ENCODE peak calls at places on chromosomes 13 and 19, in six cellular contexts. One of them, this sample, is unnamed.

GRCh38 chr13:49097374-49097773 is 121.7 kb downstream of the FNDC3A start:
- DNase-seq in foreskin keratinocyte: peak
- DNase-seq in cardiac fibroblast: peak
- DNase-seq in NCI-H510A: no peak
- DNase-seq in CD4-positive, alpha-beta T cell: no peak
- DNase-seq in lung: no peak
- DNase-seq in this sample: peak

GRCh38 chr13:113669871-113670341 is 2.9 kb downstream of the GRK1 start:
- DNase-seq in foreskin keratinocyte: no peak
- DNase-seq in NCI-H510A: no peak
- DNase-seq in lung: no peak
- DNase-seq in CD4-positive, alpha-beta T cell: peak
- DNase-seq in cardiac fibroblast: no peak
- DNase-seq in this sample: no peak

GRCh38 chr13:110454227-110454859 is 107.2 kb downstream of the RAB20 start:
- DNase-seq in CD4-positive, alpha-beta T cell: no peak
- DNase-seq in lung: no peak
- DNase-seq in NCI-H510A: no peak
- DNase-seq in foreskin keratinocyte: no peak
- DNase-seq in cardiac fibroblast: no peak
- DNase-seq in this sample: no peak

GRCh38 chr13:67229438-67230242 is 496 bp downstream of the PCDH9 start:
- DNase-seq in cardiac fibroblast: no peak
- DNase-seq in foreskin keratinocyte: peak
- DNase-seq in NCI-H510A: no peak
- DNase-seq in CD4-positive, alpha-beta T cell: no peak
- DNase-seq in lung: no peak
- DNase-seq in this sample: peak

GRCh38 chr19:13035820-13036365 is 40.6 kb downstream of the NFIX start:
- DNase-seq in CD4-positive, alpha-beta T cell: no peak
- DNase-seq in cardiac fibroblast: no peak
- DNase-seq in NCI-H510A: no peak
- DNase-seq in lung: no peak
- DNase-seq in foreskin keratinocyte: no peak
- DNase-seq in this sample: no peak

GRCh38 chr13:106688940-106689339 is 121.0 kb upstream of the ARGLU1 start:
- DNase-seq in lung: no peak
- DNase-seq in CD4-positive, alpha-beta T cell: no peak
- DNase-seq in cardiac fibroblast: no peak
- DNase-seq in NCI-H510A: no peak
- DNase-seq in foreskin keratinocyte: no peak
- DNase-seq in this sample: no peak

GRCh38 chr13:98738213-98738612 is 14.3 kb downstream of the SLC15A1 start:
- DNase-seq in foreskin keratinocyte: no peak
- DNase-seq in NCI-H510A: no peak
- DNase-seq in cardiac fibroblast: no peak
- DNase-seq in lung: no peak
- DNase-seq in CD4-positive, alpha-beta T cell: no peak
- DNase-seq in this sample: no peak

GRCh38 chr19:40691421-40692211 is 1.2 kb upstream of the NUMBL start:
- DNase-seq in cardiac fibroblast: no peak
- DNase-seq in CD4-positive, alpha-beta T cell: no peak
- DNase-seq in NCI-H510A: no peak
- DNase-seq in lung: no peak
- DNase-seq in foreskin keratinocyte: no peak
- DNase-seq in this sample: no peak

GRCh38 chr13:104011505-104012270 is 945.5 kb upstream of the SLC10A2 start:
- DNase-seq in cardiac fibroblast: peak
- DNase-seq in CD4-positive, alpha-beta T cell: no peak
- DNase-seq in NCI-H510A: no peak
- DNase-seq in lung: no peak
- DNase-seq in foreskin keratinocyte: no peak
- DNase-seq in this sample: no peak

GRCh38 chr19:58575183-58576041 is 2.3 kb upstream of the MZF1 start:
- DNase-seq in NCI-H510A: no peak
- DNase-seq in cardiac fibroblast: peak
- DNase-seq in CD4-positive, alpha-beta T cell: peak
- DNase-seq in foreskin keratinocyte: peak
- DNase-seq in lung: peak
- DNase-seq in this sample: peak

GRCh38 chr13:24348797-24349515 is 39.6 kb downstream of the C1QTNF9 start:
- DNase-seq in foreskin keratinocyte: peak
- DNase-seq in CD4-positive, alpha-beta T cell: no peak
- DNase-seq in lung: peak
- DNase-seq in NCI-H510A: no peak
- DNase-seq in cardiac fibroblast: no peak
- DNase-seq in this sample: no peak

GRCh38 chr13:49026851-49027250 is 51.1 kb downstream of the FNDC3A start:
- DNase-seq in NCI-H510A: no peak
- DNase-seq in lung: no peak
- DNase-seq in foreskin keratinocyte: no peak
- DNase-seq in CD4-positive, alpha-beta T cell: no peak
- DNase-seq in cardiac fibroblast: peak
- DNase-seq in this sample: peak

GRCh38 chr13:21138561-21138960 is 37.8 kb downstream of the SKA3 start:
- DNase-seq in cardiac fibroblast: peak
- DNase-seq in foreskin keratinocyte: no peak
- DNase-seq in CD4-positive, alpha-beta T cell: no peak
- DNase-seq in NCI-H510A: no peak
- DNase-seq in lung: no peak
- DNase-seq in this sample: no peak

GRCh38 chr19:33442706-33443105 is 69.2 kb downstream of the CEBPG start:
- DNase-seq in CD4-positive, alpha-beta T cell: no peak
- DNase-seq in lung: no peak
- DNase-seq in cardiac fibroblast: no peak
- DNase-seq in foreskin keratinocyte: no peak
- DNase-seq in NCI-H510A: no peak
- DNase-seq in this sample: no peak

This sample was measured in IMR-90.